ENCODE peak calls at places on chromosomes 1 and 21, in four cellular contexts. L is IMR-90, J is K562, N is GM12878. R is an unnamed sample.
A peak's percentile ranks its signal among the peaks of the same experiment; 100 is the strongest.

GRCh38 chr1:26237230-26237966 is 3.4 kb downstream of the CEP85 start:
- DNase-seq in L (peak; percentile 33), N (no peak), J (no peak), R (no peak)

GRCh38 chr1:88683516-88683847 is 591 bp upstream of the PKN2 start:
- DNase-seq in N (no peak), J (peak; percentile 16), L (peak; percentile 31), R (no peak)

GRCh38 chr21:46655230-46655629 is 19.8 kb downstream of the PRMT2 start:
- DNase-seq in J (no peak), L (no peak), N (no peak), R (no peak)

GRCh38 chr1:43776043-43776761 is 68.9 kb downstream of the ST3GAL3 start:
- DNase-seq in N (no peak), L (peak; percentile 89), J (no peak), R (no peak)

GRCh38 chr1:222266223-222267215 is 281.4 kb downstream of the HHIPL2 start:
- DNase-seq in N (no peak), J (no peak), L (no peak), R (no peak)

GRCh38 chr21:15729674-15730483 is at the start of gene USP25:
- DNase-seq in N (peak; percentile 19), J (peak; percentile 97), L (peak; percentile 60), R (peak; percentile 88)

GRCh38 chr1:23964790-23965740 is 5.4 kb downstream of the PNRC2 start:
- DNase-seq in N (no peak), L (peak; percentile 61), J (no peak), R (no peak)

GRCh38 chr1:41122851-41123518 is 101.5 kb upstream of the SLFNL1 start:
- DNase-seq in N (no peak), J (peak; percentile 23), L (peak; percentile 91), R (no peak)

GRCh38 chr1:212284332-212284743 is 872 bp upstream of the PPP2R5A start:
- DNase-seq in N (no peak), J (no peak), L (peak; percentile 16), R (no peak)

GRCh38 chr1:193335797-193336428 is 149.5 kb upstream of the B3GALT2 start:
- DNase-seq in N (no peak), J (no peak), L (peak; percentile 77), R (no peak)

GRCh38 chr1:18062180-18062579 is 45.4 kb upstream of the IGSF21 start:
- DNase-seq in J (peak; percentile 26), L (no peak), N (no peak), R (peak; percentile 67)

GRCh38 chr1:247054992-247055415 is 23.6 kb downstream of the ZNF670 start:
- DNase-seq in N (no peak), J (no peak), L (peak; percentile 28), R (no peak)
- TF ChIP-seq CHD1 in N (no peak), J (no peak), L (no peak), R (no peak)

DNA sequence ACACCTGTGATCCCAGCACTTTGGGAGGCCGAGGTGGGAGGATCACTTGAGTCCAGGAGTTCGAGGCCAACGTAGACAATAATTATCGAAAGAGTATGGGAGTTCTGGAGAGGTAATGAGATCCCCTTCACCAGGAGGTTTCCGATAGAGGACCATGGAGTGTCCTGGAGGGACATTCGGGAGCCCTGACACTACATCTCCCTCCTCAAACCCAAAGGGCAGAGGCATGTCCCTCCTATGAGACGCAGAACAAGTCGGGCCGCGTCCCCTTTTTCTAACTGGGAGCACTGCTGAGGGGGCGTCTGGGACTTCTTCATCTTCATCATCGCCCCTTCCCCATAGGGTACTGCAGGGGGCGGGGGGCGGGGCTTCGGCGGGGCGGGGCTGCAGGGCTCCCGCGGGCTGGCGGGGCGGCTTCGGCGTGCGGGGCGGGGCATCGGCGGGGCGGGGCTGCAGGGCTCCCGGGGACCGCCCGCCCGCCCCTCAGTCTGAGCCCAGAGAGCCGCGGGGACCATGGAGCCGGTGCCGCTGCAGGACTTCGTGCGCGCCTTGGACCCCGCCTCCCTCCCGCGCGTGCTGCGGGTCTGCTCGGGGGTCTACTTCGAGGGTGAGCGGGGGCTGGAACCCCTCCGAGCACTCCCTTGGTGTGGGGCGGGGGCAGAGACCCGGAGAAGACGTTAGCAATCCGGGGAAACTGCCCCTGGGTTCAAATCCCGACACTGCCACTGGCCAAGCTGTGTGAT is at the start of gene THEMIS2:
- DNase-seq in N (no peak), L (no peak), J (peak; percentile 97), R (peak; percentile 88)
- TF ChIP-seq CHD1 in N (no peak), L (no peak), J (no peak), R (no peak)

DNA sequence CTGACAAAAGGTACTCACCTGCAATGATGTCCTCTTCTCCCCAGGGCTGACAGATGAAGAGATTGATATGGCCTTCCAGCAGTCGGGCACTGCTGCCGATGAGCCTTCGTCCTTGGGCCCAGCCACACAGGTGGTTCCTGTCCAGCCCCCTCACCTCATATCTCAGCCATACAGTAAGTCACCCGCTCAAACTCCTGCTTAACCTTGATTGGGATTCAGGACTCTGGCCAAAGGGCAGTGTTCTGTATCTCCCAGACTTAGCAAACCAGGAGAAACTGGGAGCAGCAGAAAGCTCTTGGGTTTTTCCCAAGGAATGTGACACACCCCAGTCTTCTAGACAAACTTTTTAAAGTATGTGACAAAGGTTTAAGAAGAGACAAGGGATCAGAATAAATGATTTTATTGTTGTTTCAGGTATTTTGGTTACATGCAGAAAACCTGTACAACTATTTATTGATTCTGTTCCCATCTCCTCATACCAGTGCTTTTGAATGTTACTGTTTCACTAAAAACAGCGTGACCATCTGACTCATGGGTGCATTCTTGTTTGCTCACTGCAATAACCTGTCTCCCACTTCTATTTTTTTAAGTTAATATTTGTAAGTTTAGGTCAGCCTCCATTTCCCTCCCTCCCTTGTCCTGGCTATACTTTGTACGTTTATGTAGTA is 124.6 kb downstream of the PEX14 start:
- DNase-seq in J (no peak), N (no peak), L (peak; percentile 90), R (no peak)
- TF ChIP-seq CHD1 in J (no peak), N (no peak), L (no peak), R (no peak)

GRCh38 chr1:1892079-1892762 is 1.3 kb upstream of the GNB1 start:
- DNase-seq in J (no peak), L (no peak), N (no peak), R (no peak)
- TF ChIP-seq CHD1 in J (no peak), L (no peak), N (no peak), R (no peak)

GRCh38 chr1:111631502-111631901 is 11.9 kb downstream of the RAP1A start:
- DNase-seq in L (no peak), N (no peak), J (no peak), R (no peak)
- TF ChIP-seq CHD1 in L (no peak), N (no peak), J (no peak), R (no peak)